ENCODE peak calls at places on chromosomes 4 and X, in seven cellular contexts. C is omental fat pad, G is AG09309, I is transverse colon, U is thoracic aorta, O is fibroblast of mammary gland, L is osteocyte. J is an unnamed sample.

GRCh38 chr4:67714248-67714583 is 13.3 kb upstream of the UBA6 start:
- DNase-seq in C (no peak), G (no peak), I (no peak), U (no peak), O (no peak), L (no peak), J (no peak)

GRCh38 chrX:8743126-8743732 is 11.3 kb upstream of the ANOS1 start:
- DNase-seq in C (peak), G (no peak), I (peak), U (no peak), O (peak), L (no peak), J (peak)

GRCh38 chrX:136162827-136163427 is 15.6 kb downstream of the FHL1 start:
- DNase-seq in C (no peak), G (no peak), I (peak), U (no peak), O (peak), L (no peak), J (peak)

GRCh38 chrX:42415636-42416035 is 362.3 kb downstream of the PPP1R2C start:
- DNase-seq in C (no peak), G (no peak), I (no peak), U (no peak), O (no peak), L (no peak), J (no peak)

GRCh38 chr4:20317424-20317985 is 65.8 kb downstream of the SLIT2 start:
- DNase-seq in C (no peak), G (no peak), I (no peak), U (no peak), O (no peak), L (no peak), J (no peak)

GRCh38 chr4:101367201-101367600 is 19.9 kb upstream of the PPP3CA start:
- DNase-seq in C (no peak), G (peak), I (no peak), U (no peak), O (peak), L (no peak), J (no peak)

GRCh38 chr4:139331185-139331584 is 28.9 kb upstream of the NDUFC1 start:
- DNase-seq in C (no peak), G (no peak), I (no peak), U (no peak), O (peak), L (no peak), J (no peak)

GRCh38 chr4:7924163-7924562 is 15.5 kb downstream of the AFAP1 start:
- DNase-seq in C (no peak), G (no peak), I (no peak), U (no peak), O (no peak), L (no peak), J (no peak)

GRCh38 chr4:147899512-147899911 is 167.6 kb downstream of the ARHGAP10 start:
- DNase-seq in C (no peak), G (peak), I (no peak), U (no peak), O (peak), L (no peak), J (no peak)

GRCh38 chr4:185700048-185700447 is 111.9 kb downstream of the SORBS2 start:
- DNase-seq in C (no peak), G (no peak), I (no peak), U (no peak), O (peak), L (no peak), J (no peak)

GRCh38 chrX:121322159-121322558 is 274.7 kb downstream of the GLUD2 start:
- DNase-seq in C (no peak), G (no peak), I (no peak), U (no peak), O (peak), L (no peak), J (no peak)

GRCh38 chr4:41258783-41259182 is 2.1 kb downstream of the UCHL1 start:
- DNase-seq in C (no peak), G (peak), I (no peak), U (no peak), O (peak), L (no peak), J (peak)

GRCh38 chr4:95516528-95517011 is 32.2 kb downstream of the UNC5C start:
- DNase-seq in C (no peak), G (no peak), I (no peak), U (no peak), O (no peak), L (no peak), J (peak)

GRCh38 chr4:15182600-15183222 is 180.4 kb downstream of the CPEB2 start:
- DNase-seq in C (no peak), G (no peak), I (no peak), U (no peak), O (peak), L (no peak), J (no peak)

GRCh38 chr4:125013891-125014290 is 300.9 kb upstream of the FAT4 start:
- DNase-seq in C (no peak), G (no peak), I (no peak), U (no peak), O (peak), L (no peak), J (no peak)

GRCh38 chr4:2728221-2728620 is 27.9 kb downstream of the TNIP2 start:
- DNase-seq in C (no peak), G (no peak), I (no peak), U (no peak), O (no peak), L (no peak), J (no peak)

GRCh38 chr4:124596811-124597210 is 115.7 kb downstream of the ANKRD50 start:
- DNase-seq in C (no peak), G (no peak), I (no peak), U (no peak), O (no peak), L (no peak), J (no peak)

DNA sequence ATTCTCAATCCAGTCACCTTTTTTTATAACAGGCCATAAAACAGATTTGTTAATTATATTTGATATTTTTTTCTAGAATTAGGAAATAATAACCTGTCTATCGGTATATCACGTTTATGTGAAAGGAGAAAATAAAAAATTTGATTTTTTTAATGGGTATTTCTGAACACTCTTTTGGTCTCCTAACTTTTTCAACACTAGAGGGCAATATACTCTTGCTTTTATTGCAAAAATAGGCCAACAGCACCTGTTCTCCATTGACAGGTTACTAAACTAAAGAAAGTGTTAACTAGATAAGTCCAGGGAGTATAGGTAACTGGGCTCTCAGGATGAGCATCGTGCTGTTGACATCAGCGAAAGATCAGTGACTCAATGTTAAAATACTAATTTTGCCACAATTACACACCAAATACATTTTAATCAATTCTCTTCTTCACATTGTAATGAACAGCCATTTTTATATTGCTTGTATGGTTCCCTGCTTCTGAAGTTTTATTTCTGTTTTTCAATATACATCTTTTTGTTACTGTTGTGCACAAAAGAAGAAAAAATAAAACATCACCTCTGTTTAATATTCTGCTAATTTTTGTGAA is 22.8 kb downstream of the NDST4 start:
- DNase-seq in C (no peak), G (no peak), I (no peak), U (no peak), O (peak), L (no peak), J (no peak)
- TF ChIP-seq CTCF in C (no peak), G (peak), I (peak), U (peak), O (peak), L (peak), J (peak)

GRCh38 chrX:48076343-48076742 is 4.9 kb upstream of the ZNF630 start:
- DNase-seq in C (no peak), G (no peak), I (no peak), U (no peak), O (no peak), L (no peak), J (no peak)

GRCh38 chrX:48068096-48068887 is 3.1 kb downstream of the ZNF630 start:
- DNase-seq in C (no peak), G (no peak), I (no peak), U (no peak), O (no peak), L (no peak), J (no peak)

GRCh38 chrX:48071986-48072605 is 656 bp upstream of the ZNF630 start:
- DNase-seq in C (no peak), G (no peak), I (no peak), U (no peak), O (no peak), L (no peak), J (no peak)

DNA sequence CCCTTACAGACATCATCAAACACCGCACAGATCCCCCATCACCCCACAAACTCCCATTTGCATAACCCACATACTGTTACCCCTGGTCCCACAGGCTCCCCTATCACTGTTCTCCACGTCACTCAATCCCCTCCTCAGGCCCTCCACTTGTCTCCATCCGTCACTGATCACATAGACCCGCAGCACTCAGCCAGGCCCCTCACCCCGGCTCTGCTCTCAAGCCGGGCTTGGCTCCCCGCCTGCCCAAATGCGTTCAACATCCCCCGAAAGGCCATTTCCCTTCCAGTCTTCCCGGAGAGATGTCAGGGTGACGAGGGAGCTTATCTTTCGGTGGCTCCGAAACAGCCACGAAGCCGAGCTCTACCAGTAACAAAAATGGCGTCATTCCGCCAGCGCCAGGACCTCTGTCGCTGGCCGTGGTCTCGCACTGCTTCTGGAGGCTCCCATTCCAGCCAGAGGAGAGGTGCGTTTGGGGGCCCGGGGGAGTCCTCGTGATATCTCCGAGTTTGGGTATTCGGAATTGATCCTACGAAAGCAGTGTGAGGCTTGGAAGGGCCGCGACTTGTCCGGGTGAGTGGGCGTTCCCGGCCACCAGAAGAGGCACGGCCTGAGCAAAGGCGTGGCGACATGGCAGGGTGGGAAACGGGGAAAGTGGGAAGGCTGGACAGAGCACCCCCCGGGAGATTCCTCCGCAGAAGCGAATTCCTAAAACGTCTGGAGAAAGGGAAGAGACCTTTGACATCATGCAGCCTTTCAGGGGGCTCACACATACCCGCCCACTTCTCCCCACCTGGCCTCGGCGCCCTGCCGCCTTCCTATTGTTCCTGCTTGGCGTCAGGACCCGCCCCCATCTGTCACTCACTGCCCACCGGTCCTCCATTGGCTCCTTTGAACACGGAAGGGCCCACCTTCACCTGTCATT is at the start of gene ZNF630:
- DNase-seq in C (no peak), G (no peak), I (peak), U (peak), O (peak), L (peak), J (peak)
- TF ChIP-seq CTCF in C (no peak), G (no peak), I (no peak), U (no peak), O (no peak), L (no peak), J (no peak)

GRCh38 chr4:87497141-87497540 is 32.0 kb downstream of the SPARCL1 start:
- DNase-seq in C (no peak), G (no peak), I (no peak), U (no peak), O (peak), L (no peak), J (peak)
- TF ChIP-seq CTCF in C (no peak), G (peak), I (no peak), U (peak), O (peak), L (peak), J (peak)

GRCh38 chr4:82851902-82852750 is 38.8 kb downstream of the SEC31A start:
- DNase-seq in C (no peak), G (no peak), I (no peak), U (no peak), O (peak), L (no peak), J (no peak)
- TF ChIP-seq CTCF in C (no peak), G (peak), I (peak), U (peak), O (peak), L (peak), J (no peak)

GRCh38 chr4:88672987-88673386 is 24.6 kb downstream of the NAP1L5 start:
- DNase-seq in C (no peak), G (no peak), I (no peak), U (no peak), O (peak), L (no peak), J (peak)
- TF ChIP-seq CTCF in C (no peak), G (peak), I (peak), U (peak), O (peak), L (peak), J (peak)

GRCh38 chrX:140507982-140508305 is 3.1 kb upstream of the SOX3 start:
- DNase-seq in C (no peak), G (no peak), I (no peak), U (no peak), O (no peak), L (no peak), J (peak)
- TF ChIP-seq CTCF in C (no peak), G (no peak), I (no peak), U (no peak), O (no peak), L (no peak), J (no peak)

DNA sequence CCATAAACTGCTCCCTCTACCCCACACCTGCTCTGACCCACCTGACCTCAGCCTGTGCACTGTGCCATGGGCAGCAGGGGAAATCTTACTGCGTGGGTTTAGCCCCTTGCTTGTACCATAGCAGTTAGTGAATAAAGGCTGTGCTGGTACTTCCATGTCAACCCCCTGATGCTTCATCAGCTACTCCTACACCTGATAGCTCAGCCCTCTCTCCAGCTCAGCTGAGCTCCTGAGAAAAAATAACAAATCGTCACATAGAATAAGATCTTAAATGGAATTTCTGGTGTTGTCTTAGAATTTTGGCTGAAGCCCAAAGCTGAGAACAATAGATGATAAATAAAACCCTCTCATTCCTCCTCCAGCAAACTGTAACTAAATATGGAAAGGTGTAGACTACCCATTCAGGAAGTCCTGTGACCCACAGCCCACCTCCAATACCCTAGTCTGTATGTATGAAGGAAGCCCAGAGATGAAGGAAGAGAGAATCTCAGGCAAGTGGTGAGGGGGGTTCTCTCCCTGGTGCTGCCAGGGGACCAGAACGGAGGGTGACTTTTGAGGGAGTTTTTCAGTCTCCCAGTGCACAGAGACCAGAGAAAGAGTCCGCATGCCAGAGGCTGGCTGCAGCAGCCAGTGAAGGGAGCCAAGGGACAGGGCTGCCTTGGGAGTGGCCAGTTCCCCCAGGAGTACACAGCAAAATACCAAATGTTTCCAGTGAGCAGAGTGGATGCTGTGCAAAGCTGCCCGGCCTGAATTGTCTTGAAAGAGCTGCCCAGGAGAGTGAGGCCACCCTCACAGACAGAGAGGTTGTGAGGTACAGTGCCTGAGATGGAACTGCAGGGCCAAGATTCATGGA is 227.3 kb downstream of the QDPR start:
- DNase-seq in C (no peak), G (no peak), I (no peak), U (no peak), O (no peak), L (no peak), J (no peak)
- TF ChIP-seq CTCF in C (no peak), G (no peak), I (no peak), U (no peak), O (no peak), L (no peak), J (no peak)

GRCh38 chrX:72536542-72536941 is 36.1 kb downstream of the HDAC8 start:
- DNase-seq in C (no peak), G (no peak), I (no peak), U (no peak), O (no peak), L (no peak), J (no peak)

GRCh38 chrX:72545990-72546389 is 26.7 kb downstream of the HDAC8 start:
- DNase-seq in C (no peak), G (no peak), I (peak), U (no peak), O (peak), L (no peak), J (no peak)

GRCh38 chrX:72539822-72540221 is 32.8 kb downstream of the HDAC8 start:
- DNase-seq in C (no peak), G (no peak), I (no peak), U (no peak), O (no peak), L (no peak), J (peak)

GRCh38 chrX:72540318-72540717 is 32.3 kb downstream of the HDAC8 start:
- DNase-seq in C (no peak), G (no peak), I (no peak), U (no peak), O (peak), L (no peak), J (no peak)
- TF ChIP-seq CTCF in C (no peak), G (no peak), I (no peak), U (peak), O (peak), L (peak), J (peak)

GRCh38 chr4:55435136-55435535 is 39.4 kb downstream of the TMEM165 start:
- DNase-seq in C (no peak), G (no peak), I (no peak), U (no peak), O (peak), L (no peak), J (no peak)
- TF ChIP-seq CTCF in C (no peak), G (peak), I (no peak), U (peak), O (peak), L (peak), J (no peak)